ENCODE peak calls at places on chromosomes 16 and 17, in six cellular contexts. S, R, C, L, J and Z are unnamed samples.

GRCh38 chr17:66467766-66468165 is 165.4 kb downstream of the PRKCA start:
- DNase-seq in S (no peak), R (no peak), C (no peak), L (no peak), J (no peak), Z (no peak)

GRCh38 chr16:54934536-54935410 is 4.1 kb downstream of the IRX5 start:
- DNase-seq in S (peak), R (no peak), C (no peak), L (peak), J (no peak), Z (peak)

GRCh38 chr16:85316321-85316919 is 204.1 kb upstream of the CIBAR2 start:
- DNase-seq in S (peak), R (peak), C (peak), L (peak), J (peak), Z (no peak)

GRCh38 chr16:65318138-65318537 is 196.3 kb upstream of the CDH11 start:
- DNase-seq in S (peak), R (no peak), C (no peak), L (no peak), J (no peak), Z (no peak)

GRCh38 chr17:28392491-28392890 is 13.5 kb downstream of the SLC46A1 start:
- DNase-seq in S (no peak), R (peak), C (no peak), L (no peak), J (no peak), Z (no peak)

GRCh38 chr17:19333736-19334290 is 28.7 kb downstream of the B9D1 start:
- DNase-seq in S (no peak), R (no peak), C (no peak), L (no peak), J (no peak), Z (no peak)

GRCh38 chr17:59643159-59643857 is 23.6 kb downstream of the CLTC start:
- DNase-seq in S (peak), R (no peak), C (no peak), L (peak), J (no peak), Z (peak)

GRCh38 chr16:31181102-31181830 is 1.3 kb downstream of the FUS start:
- DNase-seq in S (peak), R (no peak), C (no peak), L (peak), J (no peak), Z (no peak)

GRCh38 chr17:54844262-54844661 is 56.4 kb upstream of the TOM1L1 start:
- DNase-seq in S (no peak), R (no peak), C (no peak), L (no peak), J (no peak), Z (no peak)

GRCh38 chr17:76585649-76586593 is at the start of gene ST6GALNAC2:
- DNase-seq in S (peak), R (no peak), C (peak), L (peak), J (peak), Z (peak)

GRCh38 chr16:80046848-80047247 is 446.3 kb upstream of the MAF start:
- DNase-seq in S (no peak), R (no peak), C (no peak), L (no peak), J (no peak), Z (no peak)

GRCh38 chr16:5582529-5582928 is 484.9 kb upstream of the EEF2KMT start:
- DNase-seq in S (no peak), R (no peak), C (no peak), L (no peak), J (no peak), Z (no peak)

GRCh38 chr17:80105762-80106161 is 4.4 kb downstream of the GAA start:
- DNase-seq in S (peak), R (no peak), C (no peak), L (no peak), J (peak), Z (no peak)

GRCh38 chr17:63474914-63475460 is 1.9 kb upstream of the ACE start:
- DNase-seq in S (no peak), R (no peak), C (no peak), L (no peak), J (no peak), Z (no peak)

GRCh38 chr17:27236710-27237315 is 57.1 kb upstream of the WSB1 start:
- DNase-seq in S (peak), R (peak), C (peak), L (peak), J (peak), Z (peak)

GRCh38 chr17:45247429-45248131 is 14.3 kb downstream of the SPATA32 start:
- DNase-seq in S (peak), R (peak), C (peak), L (peak), J (peak), Z (peak)

GRCh38 chr16:483351-484075 is 44.0 kb upstream of the CAPN15 start:
- DNase-seq in S (no peak), R (no peak), C (no peak), L (no peak), J (peak), Z (no peak)

GRCh38 chr17:29591737-29592624 is 951 bp upstream of the ANKRD13B start:
- DNase-seq in S (peak), R (peak), C (peak), L (peak), J (peak), Z (peak)

GRCh38 chr17:67316776-67317175 is 49.6 kb downstream of the PSMD12 start:
- DNase-seq in S (no peak), R (no peak), C (no peak), L (no peak), J (no peak), Z (no peak)